ENCODE peak calls at places on chromosomes 11 and 22, in eight cellular contexts. One of them, this sample, is unnamed.

GRCh38 chr11:83292709-83293435 is 6.7 kb upstream of the CCDC90B start:
- DNase-seq in HCT116: peak; percentile 39
- DNase-seq in cardiac muscle cell: peak; percentile 80
- DNase-seq in body of pancreas: peak; percentile 25
- DNase-seq in lower lobe of right lung: no peak
- DNase-seq in left ventricle myocardium inferior: no peak
- DNase-seq in BE2C: peak; percentile 52
- DNase-seq in adrenal gland: peak; percentile 68
- DNase-seq in this sample: peak; percentile 61

GRCh38 chr11:77250881-77251640 is 50.4 kb downstream of the GDPD4 start:
- DNase-seq in HCT116: no peak
- DNase-seq in cardiac muscle cell: peak; percentile 11
- DNase-seq in body of pancreas: no peak
- DNase-seq in lower lobe of right lung: no peak
- DNase-seq in left ventricle myocardium inferior: no peak
- DNase-seq in BE2C: no peak
- DNase-seq in adrenal gland: no peak
- DNase-seq in this sample: no peak

GRCh38 chr11:134544095-134544815 is 132.2 kb upstream of the B3GAT1 start:
- DNase-seq in HCT116: no peak
- DNase-seq in cardiac muscle cell: no peak
- DNase-seq in body of pancreas: no peak
- DNase-seq in lower lobe of right lung: no peak
- DNase-seq in left ventricle myocardium inferior: no peak
- DNase-seq in BE2C: no peak
- DNase-seq in adrenal gland: no peak
- DNase-seq in this sample: no peak

GRCh38 chr11:76330651-76331050 is 50.3 kb downstream of the THAP12 start:
- DNase-seq in HCT116: no peak
- DNase-seq in cardiac muscle cell: no peak
- DNase-seq in body of pancreas: no peak
- DNase-seq in lower lobe of right lung: peak; percentile 38
- DNase-seq in left ventricle myocardium inferior: no peak
- DNase-seq in BE2C: no peak
- DNase-seq in adrenal gland: no peak
- DNase-seq in this sample: no peak

GRCh38 chr11:112113539-112114457 is 27.1 kb downstream of the SDHD start:
- DNase-seq in HCT116: peak; percentile 49
- DNase-seq in cardiac muscle cell: peak; percentile 76
- DNase-seq in body of pancreas: no peak
- DNase-seq in lower lobe of right lung: no peak
- DNase-seq in left ventricle myocardium inferior: no peak
- DNase-seq in BE2C: no peak
- DNase-seq in adrenal gland: no peak
- DNase-seq in this sample: no peak

GRCh38 chr11:65390099-65390941 is 3.9 kb downstream of the FRMD8 start:
- DNase-seq in HCT116: no peak
- DNase-seq in cardiac muscle cell: peak; percentile 60
- DNase-seq in body of pancreas: no peak
- DNase-seq in lower lobe of right lung: no peak
- DNase-seq in left ventricle myocardium inferior: no peak
- DNase-seq in BE2C: no peak
- DNase-seq in adrenal gland: no peak
- DNase-seq in this sample: no peak

GRCh38 chr11:115873813-115874212 is 369.6 kb upstream of the CADM1 start:
- DNase-seq in HCT116: no peak
- DNase-seq in cardiac muscle cell: no peak
- DNase-seq in body of pancreas: no peak
- DNase-seq in lower lobe of right lung: no peak
- DNase-seq in left ventricle myocardium inferior: no peak
- DNase-seq in BE2C: no peak
- DNase-seq in adrenal gland: no peak
- DNase-seq in this sample: no peak

GRCh38 chr11:34305095-34305692 is 52.6 kb downstream of the ABTB2 start:
- DNase-seq in HCT116: no peak
- DNase-seq in cardiac muscle cell: no peak
- DNase-seq in body of pancreas: no peak
- DNase-seq in lower lobe of right lung: no peak
- DNase-seq in left ventricle myocardium inferior: no peak
- DNase-seq in BE2C: no peak
- DNase-seq in adrenal gland: no peak
- DNase-seq in this sample: no peak

GRCh38 chr11:32586576-32587190 is 3.1 kb downstream of the EIF3M start:
- DNase-seq in HCT116: peak; percentile 29
- DNase-seq in cardiac muscle cell: peak; percentile 33
- DNase-seq in body of pancreas: no peak
- DNase-seq in lower lobe of right lung: no peak
- DNase-seq in left ventricle myocardium inferior: no peak
- DNase-seq in BE2C: peak; percentile 4
- DNase-seq in adrenal gland: no peak
- DNase-seq in this sample: no peak

GRCh38 chr11:8833568-8834275 is 77.3 kb upstream of the AKIP1 start:
- DNase-seq in HCT116: no peak
- DNase-seq in cardiac muscle cell: peak; percentile 28
- DNase-seq in body of pancreas: no peak
- DNase-seq in lower lobe of right lung: no peak
- DNase-seq in left ventricle myocardium inferior: no peak
- DNase-seq in BE2C: no peak
- DNase-seq in adrenal gland: no peak
- DNase-seq in this sample: no peak

GRCh38 chr11:67419330-67420049 is 4.0 kb downstream of the CARNS1 start:
- DNase-seq in HCT116: no peak
- DNase-seq in cardiac muscle cell: no peak
- DNase-seq in body of pancreas: no peak
- DNase-seq in lower lobe of right lung: no peak
- DNase-seq in left ventricle myocardium inferior: no peak
- DNase-seq in BE2C: no peak
- DNase-seq in adrenal gland: no peak
- DNase-seq in this sample: no peak

GRCh38 chr11:106186630-106187029 is 109.2 kb downstream of the AASDHPPT start:
- DNase-seq in HCT116: no peak
- DNase-seq in cardiac muscle cell: no peak
- DNase-seq in body of pancreas: no peak
- DNase-seq in lower lobe of right lung: no peak
- DNase-seq in left ventricle myocardium inferior: no peak
- DNase-seq in BE2C: no peak
- DNase-seq in adrenal gland: no peak
- DNase-seq in this sample: no peak

GRCh38 chr22:48444320-48445112 is 1383.2 kb downstream of the BRD1 start:
- DNase-seq in HCT116: no peak
- DNase-seq in cardiac muscle cell: no peak
- DNase-seq in body of pancreas: no peak
- DNase-seq in lower lobe of right lung: peak; percentile 27
- DNase-seq in left ventricle myocardium inferior: no peak
- DNase-seq in BE2C: no peak
- DNase-seq in adrenal gland: no peak
- DNase-seq in this sample: peak; percentile 18

GRCh38 chr22:24429411-24430365 is 2.3 kb downstream of the ADORA2A start:
- DNase-seq in HCT116: no peak
- DNase-seq in cardiac muscle cell: no peak
- DNase-seq in body of pancreas: no peak
- DNase-seq in lower lobe of right lung: peak; percentile 19
- DNase-seq in left ventricle myocardium inferior: peak; percentile 70
- DNase-seq in BE2C: peak; percentile 71
- DNase-seq in adrenal gland: peak; percentile 47
- DNase-seq in this sample: peak; percentile 78

GRCh38 chr11:45815747-45816146 is 10.8 kb downstream of the SLC35C1 start:
- DNase-seq in HCT116: no peak
- DNase-seq in cardiac muscle cell: peak; percentile 41
- DNase-seq in body of pancreas: no peak
- DNase-seq in lower lobe of right lung: no peak
- DNase-seq in left ventricle myocardium inferior: no peak
- DNase-seq in BE2C: no peak
- DNase-seq in adrenal gland: no peak
- DNase-seq in this sample: no peak

GRCh38 chr11:133836076-133836548 is 9.2 kb downstream of the SPATA19 start:
- DNase-seq in HCT116: no peak
- DNase-seq in cardiac muscle cell: no peak
- DNase-seq in body of pancreas: no peak
- DNase-seq in lower lobe of right lung: no peak
- DNase-seq in left ventricle myocardium inferior: no peak
- DNase-seq in BE2C: no peak
- DNase-seq in adrenal gland: no peak
- DNase-seq in this sample: no peak

GRCh38 chr22:47337161-47337621 is 574.7 kb downstream of the TBC1D22A start:
- DNase-seq in HCT116: peak; percentile 76
- DNase-seq in cardiac muscle cell: peak; percentile 79
- DNase-seq in body of pancreas: peak; percentile 21
- DNase-seq in lower lobe of right lung: no peak
- DNase-seq in left ventricle myocardium inferior: no peak
- DNase-seq in BE2C: no peak
- DNase-seq in adrenal gland: peak; percentile 67
- DNase-seq in this sample: no peak

GRCh38 chr11:58561394-58562102 is 14.1 kb downstream of the LPXN start:
- DNase-seq in HCT116: no peak
- DNase-seq in cardiac muscle cell: no peak
- DNase-seq in body of pancreas: peak; percentile 32
- DNase-seq in lower lobe of right lung: no peak
- DNase-seq in left ventricle myocardium inferior: no peak
- DNase-seq in BE2C: no peak
- DNase-seq in adrenal gland: no peak
- DNase-seq in this sample: no peak

DNA sequence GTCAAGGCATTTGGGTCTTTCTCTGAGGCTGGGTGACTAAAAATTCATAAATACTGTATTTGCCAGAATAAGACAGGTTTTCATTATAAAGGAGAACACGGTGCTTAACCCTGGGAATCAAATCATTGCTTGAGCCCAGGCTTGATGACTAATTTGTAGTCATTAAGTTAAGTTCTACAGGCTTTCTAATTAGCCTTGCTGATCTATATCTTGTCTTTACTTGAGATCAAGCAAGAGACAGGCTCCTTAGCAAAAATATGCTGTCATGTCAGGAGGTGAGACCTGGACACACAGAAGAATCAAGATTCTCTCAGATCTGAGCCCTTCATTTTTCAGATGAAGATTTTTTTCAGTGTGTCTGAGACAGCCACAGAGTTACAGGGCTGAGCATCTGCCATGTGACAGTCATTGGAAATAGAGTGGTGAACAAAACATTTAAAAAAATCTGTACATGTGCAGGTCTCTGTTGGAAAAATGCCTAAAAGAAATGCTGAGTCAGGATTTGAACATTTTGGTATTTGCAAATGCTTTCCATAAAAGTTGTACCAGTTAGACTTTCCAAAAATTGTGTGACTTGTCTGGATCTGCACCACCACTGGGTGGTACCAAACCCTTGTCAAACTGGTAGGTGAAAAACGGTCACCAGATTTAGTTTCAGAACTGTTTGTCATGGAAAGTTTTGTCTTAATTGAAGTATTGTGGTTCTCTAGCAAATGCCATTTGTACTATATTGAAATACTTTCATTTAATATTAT is 14.7 kb downstream of the ACAT1 start:
- DNase-seq in HCT116: no peak
- DNase-seq in cardiac muscle cell: peak; percentile 46
- DNase-seq in body of pancreas: no peak
- DNase-seq in lower lobe of right lung: no peak
- DNase-seq in left ventricle myocardium inferior: no peak
- DNase-seq in BE2C: no peak
- DNase-seq in adrenal gland: no peak
- DNase-seq in this sample: no peak
- TF ChIP-seq CTCF in HCT116: peak; percentile 35
- TF ChIP-seq CTCF in cardiac muscle cell: peak; percentile 25
- TF ChIP-seq CTCF in body of pancreas: no peak
- TF ChIP-seq CTCF in lower lobe of right lung: no peak
- TF ChIP-seq CTCF in left ventricle myocardium inferior: no peak
- TF ChIP-seq CTCF in BE2C: peak; percentile 52
- TF ChIP-seq CTCF in adrenal gland: peak; percentile 11
- TF ChIP-seq CTCF in this sample: no peak

GRCh38 chr11:73972187-73972586 is 10.5 kb downstream of the UCP2 start:
- DNase-seq in HCT116: no peak
- DNase-seq in cardiac muscle cell: no peak
- DNase-seq in body of pancreas: no peak
- DNase-seq in lower lobe of right lung: no peak
- DNase-seq in left ventricle myocardium inferior: no peak
- DNase-seq in BE2C: no peak
- DNase-seq in adrenal gland: no peak
- DNase-seq in this sample: no peak
- H3K9me3 ChIP-seq in HCT116: no peaks in the 10 kb centered on the region
- H3K9me3 ChIP-seq in cardiac muscle cell: no peaks in the 10 kb centered on the region
- H3K9me3 ChIP-seq in body of pancreas: no peaks in the 10 kb centered on the region
- H3K9me3 ChIP-seq in lower lobe of right lung: no peaks in the 10 kb centered on the region
- H3K9me3 ChIP-seq in left ventricle myocardium inferior: no peaks in the 10 kb centered on the region
- H3K9me3 ChIP-seq in BE2C: no peaks in the 10 kb centered on the region
- H3K9me3 ChIP-seq in adrenal gland: no peaks in the 10 kb centered on the region
- H3K9me3 ChIP-seq in this sample: no peaks in the 10 kb centered on the region

DNA sequence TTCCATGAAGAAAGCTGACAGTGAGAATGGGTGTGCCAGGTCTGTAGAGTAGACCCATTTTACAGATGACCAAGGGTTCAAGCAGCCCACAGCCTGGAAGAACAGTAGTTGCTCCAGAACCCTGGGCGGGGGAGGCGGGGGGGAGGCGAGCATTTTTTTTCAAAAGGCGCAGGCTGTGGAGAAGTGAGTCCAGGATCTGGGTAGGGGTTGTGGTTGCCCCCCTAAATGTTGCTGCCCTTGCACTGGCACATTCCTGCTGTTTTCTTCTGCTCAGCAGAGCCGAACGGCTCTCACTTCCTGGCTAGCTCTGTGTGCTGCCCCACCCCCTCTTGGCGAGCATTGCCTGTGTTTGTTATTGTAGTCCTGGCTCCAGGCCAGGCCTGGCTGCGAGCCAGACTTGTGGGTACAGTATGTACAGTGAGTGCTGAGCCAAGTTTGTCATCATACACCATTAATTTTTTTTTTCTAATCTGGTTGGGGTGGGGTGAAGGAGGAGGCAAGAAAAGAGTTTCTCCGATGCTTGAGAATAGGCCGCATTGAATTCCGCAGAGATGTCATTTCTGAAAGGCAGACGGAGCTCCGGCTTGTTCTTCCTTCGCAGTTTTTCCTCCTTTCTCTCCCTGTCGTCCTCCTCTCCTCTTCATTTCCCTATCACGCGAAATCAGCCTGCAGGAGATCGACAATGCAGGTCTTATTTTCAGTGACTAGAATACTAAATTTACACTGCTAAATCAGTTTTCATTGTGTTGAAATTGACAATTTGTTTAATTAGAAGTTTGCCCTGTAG is 100.5 kb downstream of the ZBTB16 start:
- DNase-seq in HCT116: peak; percentile 68
- DNase-seq in cardiac muscle cell: peak; percentile 99
- DNase-seq in body of pancreas: peak; percentile 100
- DNase-seq in lower lobe of right lung: peak; percentile 100
- DNase-seq in left ventricle myocardium inferior: peak; percentile 100
- DNase-seq in BE2C: peak; percentile 99
- DNase-seq in adrenal gland: peak; percentile 98
- DNase-seq in this sample: peak; percentile 100
- H3K4me3 ChIP-seq in HCT116: peak overlapping the region; percentile 8
- H3K4me3 ChIP-seq in cardiac muscle cell: no peak overlapping the region
- H3K4me3 ChIP-seq in body of pancreas: no peak overlapping the region
- H3K4me3 ChIP-seq in lower lobe of right lung: peak overlapping the region; percentile 33
- H3K4me3 ChIP-seq in left ventricle myocardium inferior: peak overlapping the region; percentile 57
- H3K4me3 ChIP-seq in BE2C: peak overlapping the region; percentile 42
- H3K4me3 ChIP-seq in adrenal gland: peak overlapping the region; percentile 30
- H3K4me3 ChIP-seq in this sample: no peak overlapping the region

DNA sequence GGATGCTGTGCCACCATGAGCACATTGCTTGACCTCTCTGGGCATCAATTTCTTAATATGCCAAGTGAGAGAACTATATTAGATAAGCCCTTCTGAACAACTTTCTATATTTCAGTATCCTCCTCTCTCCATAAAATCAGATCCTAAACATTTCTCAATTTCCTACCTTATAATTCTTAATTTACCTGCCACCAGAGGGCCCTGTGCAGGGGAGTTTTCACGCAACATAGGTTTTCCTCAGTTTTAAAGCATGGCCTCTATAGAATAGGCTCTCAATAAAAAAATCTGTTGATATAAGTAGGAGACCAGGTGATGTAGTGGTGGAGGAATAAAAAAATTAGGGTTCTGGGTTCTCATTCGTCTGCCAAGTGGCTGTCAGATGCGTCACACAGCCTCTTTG is 83.7 kb upstream of the DBX1 start:
- DNase-seq in HCT116: no peak
- DNase-seq in cardiac muscle cell: peak; percentile 8
- DNase-seq in body of pancreas: no peak
- DNase-seq in lower lobe of right lung: no peak
- DNase-seq in left ventricle myocardium inferior: no peak
- DNase-seq in BE2C: no peak
- DNase-seq in adrenal gland: no peak
- DNase-seq in this sample: no peak
- TF ChIP-seq CTCF in HCT116: peak; percentile 69
- TF ChIP-seq CTCF in cardiac muscle cell: peak; percentile 34
- TF ChIP-seq CTCF in body of pancreas: no peak
- TF ChIP-seq CTCF in lower lobe of right lung: no peak
- TF ChIP-seq CTCF in left ventricle myocardium inferior: no peak
- TF ChIP-seq CTCF in BE2C: peak; percentile 30
- TF ChIP-seq CTCF in adrenal gland: peak; percentile 20
- TF ChIP-seq CTCF in this sample: no peak

This sample was measured in mucosa of descending colon.